ENCODE peak calls at places on chromosomes 4 and X, in seven cellular contexts. T is right cardiac atrium; N is cardiac fibroblast; Z is NCI-H460; P is activated T-helper 9 cell treated with anti-CD3 and anti-CD28 coated beads, Interleukin-2, amount 50 U/mL, for 16 hours; E is H54; K is GM23248. L is an unnamed sample.

GRCh38 chrX:67159437-67159836 is 384.4 kb upstream of the AR start:
- DNase-seq in T (no peak), N (no peak), Z (no peak), P (no peak), E (no peak), K (no peak), L (no peak)

GRCh38 chr4:24574256-24574655 is 10.1 kb downstream of the DHX15 start:
- DNase-seq in T (no peak), N (no peak), Z (no peak), P (no peak), E (no peak), K (no peak), L (no peak)

GRCh38 chr4:143441678-143442077 is 71.8 kb upstream of the SMARCA5 start:
- DNase-seq in T (no peak), N (peak), Z (no peak), P (no peak), E (no peak), K (no peak), L (no peak)

GRCh38 chr4:119300072-119300387 is 21.9 kb downstream of the FABP2 start:
- DNase-seq in T (peak), N (peak), Z (no peak), P (no peak), E (no peak), K (peak), L (peak)

GRCh38 chr4:100299019-100299418 is 108.8 kb upstream of the DDIT4L start:
- DNase-seq in T (peak), N (peak), Z (no peak), P (no peak), E (peak), K (peak), L (peak)

GRCh38 chrX:40720811-40721210 is 14.5 kb downstream of the MED14 start:
- DNase-seq in T (no peak), N (no peak), Z (no peak), P (no peak), E (no peak), K (no peak), L (no peak)

GRCh38 chr4:8540072-8540471 is 40.1 kb upstream of the GPR78 start:
- DNase-seq in T (no peak), N (no peak), Z (no peak), P (no peak), E (no peak), K (no peak), L (no peak)

GRCh38 chr4:107824367-107825071 is at the start of gene SGMS2:
- DNase-seq in T (peak), N (peak), Z (peak), P (peak), E (peak), K (peak), L (peak)

GRCh38 chr4:188960411-188961093 is 821.3 kb downstream of the TRIML1 start:
- DNase-seq in T (no peak), N (peak), Z (no peak), P (no peak), E (no peak), K (no peak), L (no peak)

GRCh38 chrX:8939344-8939743 is 94.6 kb downstream of the FAM9B start:
- DNase-seq in T (no peak), N (no peak), Z (no peak), P (no peak), E (no peak), K (no peak), L (no peak)

GRCh38 chrX:152821145-152821765 is 9.3 kb downstream of the CETN2 start:
- DNase-seq in T (no peak), N (peak), Z (peak), P (no peak), E (peak), K (peak), L (peak)

GRCh38 chr4:126106658-126107057 is 791.9 kb downstream of the FAT4 start:
- DNase-seq in T (no peak), N (peak), Z (peak), P (no peak), E (no peak), K (peak), L (no peak)

GRCh38 chr4:15398001-15398400 is 29.8 kb upstream of the C1QTNF7 start:
- DNase-seq in T (no peak), N (peak), Z (no peak), P (no peak), E (no peak), K (peak), L (no peak)

GRCh38 chr4:162164881-162165528 is 1.2 kb upstream of the FSTL5 start:
- DNase-seq in T (no peak), N (no peak), Z (no peak), P (no peak), E (no peak), K (no peak), L (no peak)

GRCh38 chr4:149499726-149500125 is 315.9 kb downstream of the IQCM start:
- DNase-seq in T (no peak), N (no peak), Z (no peak), P (no peak), E (no peak), K (no peak), L (no peak)

GRCh38 chr4:104966349-104967033 is 180.2 kb upstream of the TET2 start:
- DNase-seq in T (no peak), N (peak), Z (no peak), P (no peak), E (no peak), K (no peak), L (no peak)

GRCh38 chr4:186283311-186283710 is 17.3 kb downstream of the F11 start:
- DNase-seq in T (no peak), N (no peak), Z (no peak), P (no peak), E (no peak), K (no peak), L (no peak)

GRCh38 chr4:3207531-3208037 is 41.4 kb upstream of the MSANTD1 start:
- DNase-seq in T (no peak), N (peak), Z (no peak), P (no peak), E (no peak), K (peak), L (peak)

GRCh38 chrX:68396953-68397352 is 36.3 kb downstream of the OPHN1 start:
- DNase-seq in T (peak), N (no peak), Z (no peak), P (no peak), E (no peak), K (peak), L (peak)

GRCh38 chrX:110532527-110532926 is 173.9 kb downstream of the RTL9 start:
- DNase-seq in T (peak), N (no peak), Z (no peak), P (no peak), E (no peak), K (no peak), L (no peak)

GRCh38 chrX:72735561-72735960 is 21.5 kb upstream of the PHKA1 start:
- DNase-seq in T (no peak), N (peak), Z (no peak), P (no peak), E (no peak), K (peak), L (no peak)

GRCh38 chrX:9897761-9898161 is 69.4 kb upstream of the CLDN34 start:
- DNase-seq in T (no peak), N (peak), Z (no peak), P (no peak), E (no peak), K (peak), L (peak)

GRCh38 chrX:126994011-126994410 is 174.5 kb downstream of the PRR32 start:
- DNase-seq in T (peak), N (no peak), Z (no peak), P (no peak), E (no peak), K (no peak), L (no peak)

GRCh38 chrX:24392709-24393108 is 32.3 kb downstream of the SUPT20HL1 start:
- DNase-seq in T (peak), N (no peak), Z (no peak), P (no peak), E (no peak), K (peak), L (peak)

GRCh38 chr4:154559141-154559841 is 3.5 kb upstream of the FGB start:
- DNase-seq in T (no peak), N (peak), Z (peak), P (no peak), E (no peak), K (peak), L (peak)

GRCh38 chrX:22021721-22022120 is 10.4 kb upstream of the PHEX start:
- DNase-seq in T (no peak), N (no peak), Z (no peak), P (no peak), E (no peak), K (no peak), L (no peak)

GRCh38 chrX:71581210-71581609 is 3.0 kb downstream of the GCNA start:
- DNase-seq in T (no peak), N (no peak), Z (no peak), P (no peak), E (no peak), K (no peak), L (no peak)

GRCh38 chr4:24856586-24856985 is 56.3 kb downstream of the CCDC149 start:
- DNase-seq in T (peak), N (peak), Z (no peak), P (no peak), E (peak), K (peak), L (peak)

GRCh38 chrX:129905787-129906580 is at the start of gene UTP14A:
- DNase-seq in T (peak), N (peak), Z (peak), P (peak), E (peak), K (peak), L (peak)

GRCh38 chr4:41256131-41256739 is 493 bp upstream of the UCHL1 start:
- DNase-seq in T (no peak), N (peak), Z (peak), P (no peak), E (peak), K (peak), L (no peak)

GRCh38 chr4:133476064-133476463 is 327.0 kb downstream of the PCDH10 start:
- DNase-seq in T (no peak), N (no peak), Z (no peak), P (no peak), E (no peak), K (no peak), L (no peak)

GRCh38 chr4:87427518-87427868 is 5.1 kb downstream of the NUDT9 start:
- DNase-seq in T (no peak), N (no peak), Z (no peak), P (no peak), E (no peak), K (no peak), L (no peak)

GRCh38 chrX:123738378-123738955 is 5.6 kb upstream of the THOC2 start:
- DNase-seq in T (no peak), N (no peak), Z (no peak), P (no peak), E (no peak), K (peak), L (no peak)

GRCh38 chr4:73922766-73923630 is 53.8 kb downstream of the CXCL1 start:
- DNase-seq in T (no peak), N (peak), Z (peak), P (no peak), E (no peak), K (peak), L (no peak)

L was measured in AG20443.